ENCODE peak calls at places on chromosomes 5 and 9, in ten cellular contexts. C, Z, H, M, F, L, S, G, T and W are unnamed samples.

GRCh38 chr9:129367287-129367686 is 189.2 kb upstream of the IER5L start:
- DNase-seq in C (no peak), Z (no peak), H (no peak), M (no peak), F (no peak), L (peak; percentile 4), S (no peak), G (no peak), T (no peak), W (no peak)

GRCh38 chr9:93112864-93113389 is 16.9 kb downstream of the CARD19 start:
- DNase-seq in C (peak; percentile 17), Z (no peak), H (no peak), M (peak; percentile 21), F (peak; percentile 46), L (peak; percentile 47), S (no peak), G (no peak), T (no peak), W (peak; percentile 79)

GRCh38 chr5:36908544-36909260 is 32.1 kb downstream of the NIPBL start:
- DNase-seq in C (no peak), Z (no peak), H (no peak), M (no peak), F (no peak), L (no peak), S (no peak), G (no peak), T (no peak), W (no peak)

GRCh38 chr5:174425271-174425963 is 299.0 kb upstream of the MSX2 start:
- DNase-seq in C (no peak), Z (no peak), H (no peak), M (no peak), F (peak; percentile 48), L (no peak), S (no peak), G (no peak), T (no peak), W (no peak)

GRCh38 chr9:82410306-82410705 is 421.7 kb downstream of the SPATA31D1 start:
- DNase-seq in C (no peak), Z (no peak), H (peak; percentile 75), M (no peak), F (no peak), L (no peak), S (peak; percentile 3), G (no peak), T (no peak), W (no peak)

GRCh38 chr5:78482948-78483347 is 122.5 kb downstream of the SCAMP1 start:
- DNase-seq in C (no peak), Z (peak; percentile 27), H (no peak), M (no peak), F (no peak), L (no peak), S (no peak), G (no peak), T (no peak), W (no peak)

GRCh38 chr5:168471785-168472184 is 14.5 kb upstream of the RARS1 start:
- DNase-seq in C (no peak), Z (no peak), H (peak; percentile 59), M (no peak), F (no peak), L (no peak), S (no peak), G (no peak), T (no peak), W (no peak)

GRCh38 chr5:179805529-179806249 is 977 bp downstream of the MGAT4B start:
- DNase-seq in C (peak; percentile 44), Z (peak; percentile 46), H (no peak), M (no peak), F (no peak), L (no peak), S (peak; percentile 29), G (no peak), T (peak; percentile 77), W (peak; percentile 91)

GRCh38 chr5:73826761-73827450 is 200.9 kb downstream of the ARHGEF28 start:
- DNase-seq in C (peak; percentile 53), Z (no peak), H (peak; percentile 93), M (peak; percentile 65), F (no peak), L (no peak), S (peak; percentile 71), G (no peak), T (no peak), W (no peak)

GRCh38 chr9:98132806-98133631 is 14.0 kb upstream of the TRIM14 start:
- DNase-seq in C (no peak), Z (no peak), H (no peak), M (no peak), F (peak; percentile 45), L (no peak), S (no peak), G (no peak), T (no peak), W (no peak)

GRCh38 chr9:129765764-129766317 is 13.0 kb upstream of the PTGES start:
- DNase-seq in C (no peak), Z (no peak), H (no peak), M (no peak), F (peak; percentile 60), L (no peak), S (no peak), G (no peak), T (no peak), W (no peak)

GRCh38 chr5:17444496-17444895 is 53.5 kb upstream of the TAF11L2 start:
- DNase-seq in C (no peak), Z (no peak), H (peak; percentile 44), M (no peak), F (no peak), L (no peak), S (no peak), G (no peak), T (no peak), W (no peak)

GRCh38 chr9:91421022-91421765 is 2.4 kb downstream of the NFIL3 start:
- DNase-seq in C (peak; percentile 28), Z (peak; percentile 27), H (peak; percentile 62), M (peak; percentile 45), F (no peak), L (peak; percentile 67), S (no peak), G (no peak), T (no peak), W (peak; percentile 86)

GRCh38 chr5:144504929-144505578 is 334.4 kb downstream of the KCTD16 start:
- DNase-seq in C (no peak), Z (no peak), H (no peak), M (no peak), F (no peak), L (no peak), S (no peak), G (no peak), T (no peak), W (no peak)

GRCh38 chr9:34179528-34180138 is 790 bp downstream of the UBAP1 start:
- DNase-seq in C (no peak), Z (no peak), H (peak; percentile 61), M (peak; percentile 21), F (peak; percentile 66), L (no peak), S (peak; percentile 23), G (no peak), T (peak; percentile 13), W (no peak)

GRCh38 chr5:43044181-43044914 is 4.2 kb upstream of the ANXA2R start:
- DNase-seq in C (no peak), Z (no peak), H (peak; percentile 68), M (no peak), F (no peak), L (no peak), S (no peak), G (no peak), T (no peak), W (peak; percentile 74)

GRCh38 chr5:22855824-22856223 is 2.7 kb upstream of the CDH12 start:
- DNase-seq in C (no peak), Z (no peak), H (no peak), M (no peak), F (no peak), L (no peak), S (no peak), G (no peak), T (no peak), W (no peak)

GRCh38 chr9:121121582-121122087 is 46.9 kb downstream of the CNTRL start:
- DNase-seq in C (peak; percentile 98), Z (peak; percentile 97), H (peak; percentile 94), M (peak; percentile 99), F (peak; percentile 99), L (peak; percentile 97), S (peak; percentile 95), G (peak; percentile 90), T (peak; percentile 93), W (peak; percentile 99)
- TF ChIP-seq POLR2A in C (peak; percentile 83), Z (peak; percentile 54), H (no peak), M (no peak), F (no peak), L (no peak), S (peak; percentile 25), G (peak; percentile 78), T (peak; percentile 75), W (no peak)

GRCh38 chr9:123355761-123356520 is at the start of gene CRB2:
- DNase-seq in C (no peak), Z (no peak), H (no peak), M (no peak), F (no peak), L (no peak), S (peak; percentile 33), G (no peak), T (peak; percentile 88), W (no peak)
- H3K27ac ChIP-seq in C (no peak within 1 kb of the TSS), Z (no peak within 1 kb of the TSS), H (no peak within 1 kb of the TSS), M (no peak within 1 kb of the TSS), F (no peak within 1 kb of the TSS), L (no peak within 1 kb of the TSS), S (no peak within 1 kb of the TSS), G (no peak within 1 kb of the TSS), T (no peak within 1 kb of the TSS), W (no peak within 1 kb of the TSS)

GRCh38 chr9:100352727-100353505 is at the start of gene TEX10:
- DNase-seq in C (peak; percentile 85), Z (peak; percentile 87), H (peak; percentile 81), M (peak; percentile 90), F (peak; percentile 95), L (peak; percentile 94), S (peak; percentile 87), G (peak; percentile 59), T (peak; percentile 98), W (peak; percentile 97)
- TF ChIP-seq POLR2A in C (peak; percentile 64), Z (peak; percentile 64), H (peak; percentile 87), M (no peak), F (no peak), L (no peak), S (peak; percentile 86), G (no peak), T (peak; percentile 88), W (no peak)

GRCh38 chr9:33127881-33128280 is 39.3 kb downstream of the B4GALT1 start:
- DNase-seq in C (no peak), Z (no peak), H (no peak), M (peak; percentile 13), F (peak; percentile 35), L (no peak), S (no peak), G (no peak), T (no peak), W (peak; percentile 50)

GRCh38 chr9:33128570-33128969 is 38.6 kb downstream of the B4GALT1 start:
- DNase-seq in C (no peak), Z (no peak), H (no peak), M (peak; percentile 9), F (no peak), L (no peak), S (no peak), G (no peak), T (no peak), W (peak; percentile 62)

GRCh38 chr9:33129886-33130284 is 37.3 kb downstream of the B4GALT1 start:
- DNase-seq in C (no peak), Z (peak; percentile 27), H (no peak), M (peak; percentile 21), F (no peak), L (no peak), S (no peak), G (no peak), T (no peak), W (peak; percentile 51)

GRCh38 chr9:33130501-33130900 is 36.6 kb downstream of the B4GALT1 start:
- DNase-seq in C (no peak), Z (no peak), H (peak; percentile 46), M (peak; percentile 19), F (no peak), L (no peak), S (no peak), G (no peak), T (no peak), W (peak; percentile 57)

GRCh38 chr9:33129251-33129885 is 37.8 kb downstream of the B4GALT1 start:
- DNase-seq in C (no peak), Z (no peak), H (no peak), M (peak; percentile 6), F (no peak), L (no peak), S (no peak), G (no peak), T (no peak), W (peak; percentile 67)
- H3K27ac ChIP-seq in C (no peak overlapping the region), Z (peak overlapping the region; percentile 46), H (no peak overlapping the region), M (peak overlapping the region; percentile 11), F (peak overlapping the region; percentile 71), L (peak overlapping the region; percentile 11), S (peak overlapping the region; percentile 67), G (no peak overlapping the region), T (no peak overlapping the region), W (peak overlapping the region; percentile 63)